ENCODE peak calls at places on chromosome 11, in four cellular contexts. Z is fibroblast of the aortic adventitia, T is pancreas, Q is GM12878. R is an unnamed sample.

GRCh38 chr11:99418927-99419707 is 398.4 kb downstream of the CNTN5 start:
- DNase-seq in Z (no peak), T (no peak), Q (no peak), R (no peak)

GRCh38 chr11:5004429-5005274 is 10.0 kb downstream of the OR51L1 start:
- DNase-seq in Z (peak; percentile 56), T (peak; percentile 27), Q (no peak), R (peak; percentile 12)

GRCh38 chr11:119676461-119677020 is 52.5 kb downstream of the NECTIN1 start:
- DNase-seq in Z (peak; percentile 40), T (no peak), Q (no peak), R (no peak)

GRCh38 chr11:131760191-131760951 is 390.0 kb downstream of the NTM start:
- DNase-seq in Z (peak; percentile 51), T (no peak), Q (no peak), R (no peak)

GRCh38 chr11:34204396-34205279 is 99.2 kb downstream of the NAT10 start:
- DNase-seq in Z (no peak), T (no peak), Q (no peak), R (no peak)

GRCh38 chr11:21704539-21704938 is 488.3 kb upstream of the ANO5 start:
- DNase-seq in Z (no peak), T (no peak), Q (no peak), R (no peak)

GRCh38 chr11:119101759-119102423 is at the start of gene DPAGT1:
- DNase-seq in Z (peak; percentile 99), T (peak; percentile 90), Q (peak; percentile 92), R (peak; percentile 92)

GRCh38 chr11:118194835-118195627 is 18.6 kb upstream of the SCN2B start:
- DNase-seq in Z (peak; percentile 94), T (peak; percentile 90), Q (no peak), R (no peak)

GRCh38 chr11:65713212-65713969 is 1.3 kb downstream of the KAT5 start:
- DNase-seq in Z (no peak), T (peak; percentile 76), Q (no peak), R (no peak)

GRCh38 chr11:46554205-46555162 is 39.3 kb downstream of the AMBRA1 start:
- DNase-seq in Z (peak; percentile 89), T (no peak), Q (no peak), R (no peak)

GRCh38 chr11:104700609-104701008 is 197.7 kb downstream of the CASP12 start:
- DNase-seq in Z (peak; percentile 61), T (no peak), Q (no peak), R (no peak)

GRCh38 chr11:96259053-96259837 is 83.8 kb downstream of the MAML2 start:
- DNase-seq in Z (peak; percentile 77), T (no peak), Q (no peak), R (no peak)

GRCh38 chr11:61095022-61095421 is 7.3 kb upstream of the CD5 start:
- DNase-seq in Z (no peak), T (no peak), Q (no peak), R (no peak)

GRCh38 chr11:76524919-76525318 is 80.1 kb downstream of the EMSY start:
- DNase-seq in Z (peak; percentile 91), T (no peak), Q (no peak), R (no peak)

GRCh38 chr11:77561257-77561656 is 28.5 kb upstream of the AQP11 start:
- DNase-seq in Z (no peak), T (no peak), Q (no peak), R (no peak)

GRCh38 chr11:34044664-34045485 is 6.7 kb upstream of the CAPRIN1 start:
- DNase-seq in Z (peak; percentile 89), T (no peak), Q (no peak), R (no peak)

GRCh38 chr11:66407651-66408050 is 13.2 kb upstream of the NPAS4 start:
- DNase-seq in Z (no peak), T (no peak), Q (no peak), R (no peak)

DNA sequence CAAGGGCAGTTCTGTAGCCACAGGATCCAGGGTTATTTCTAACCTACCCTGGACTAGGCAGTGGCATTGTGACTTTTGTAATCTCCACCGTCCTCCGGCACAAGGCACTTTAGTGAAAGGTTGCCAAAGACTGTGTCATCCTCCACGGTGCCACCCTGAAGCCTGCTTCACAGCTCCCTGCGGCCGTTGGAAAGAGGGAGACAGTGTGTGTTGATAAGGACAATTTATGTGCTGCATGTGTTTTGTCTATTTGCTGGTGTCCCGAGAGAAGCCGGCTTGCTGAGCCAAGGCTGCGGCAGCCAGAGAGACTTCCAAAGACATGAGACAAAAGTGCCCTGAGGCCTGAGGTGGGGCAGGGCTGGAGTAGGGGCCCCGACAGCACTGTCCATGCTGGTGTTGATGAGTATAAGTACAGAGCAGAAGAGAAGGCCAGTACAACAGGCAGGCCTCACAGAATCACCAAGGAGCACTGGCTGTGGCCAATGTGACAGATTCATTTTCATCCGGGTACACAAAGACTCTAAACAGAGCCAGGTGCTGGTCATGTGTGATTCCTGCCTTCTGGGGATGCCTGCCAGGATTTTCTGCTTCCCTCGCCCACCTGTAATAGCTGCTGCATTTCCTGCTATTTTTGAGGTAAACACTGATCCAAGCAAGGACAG is 40.8 kb downstream of the GALNT18 start:
- DNase-seq in Z (no peak), T (no peak), Q (no peak), R (no peak)
- TF ChIP-seq CTCF in Z (no peak), T (no peak), Q (no peak), R (no peak)

GRCh38 chr11:64290894-64291745 is at the start of gene KCNK4:
- DNase-seq in Z (no peak), T (peak; percentile 75), Q (no peak), R (no peak)
- H3K4me3 ChIP-seq in Z (peak within 1 kb of the TSS; percentile 40), T (no peak within 1 kb of the TSS), Q (no peak within 1 kb of the TSS), R (no peak within 1 kb of the TSS)

GRCh38 chr11:36155770-36156485 is 133.3 kb downstream of the COMMD9 start:
- DNase-seq in Z (peak; percentile 58), T (no peak), Q (no peak), R (no peak)

GRCh38 chr11:36156486-36157150 is 132.6 kb downstream of the COMMD9 start:
- DNase-seq in Z (peak; percentile 39), T (no peak), Q (no peak), R (no peak)

GRCh38 chr11:36155301-36155700 is 133.9 kb downstream of the COMMD9 start:
- DNase-seq in Z (no peak), T (no peak), Q (no peak), R (no peak)

GRCh38 chr11:36160115-36160514 is 129.1 kb downstream of the COMMD9 start:
- DNase-seq in Z (no peak), T (no peak), Q (no peak), R (no peak)

DNA sequence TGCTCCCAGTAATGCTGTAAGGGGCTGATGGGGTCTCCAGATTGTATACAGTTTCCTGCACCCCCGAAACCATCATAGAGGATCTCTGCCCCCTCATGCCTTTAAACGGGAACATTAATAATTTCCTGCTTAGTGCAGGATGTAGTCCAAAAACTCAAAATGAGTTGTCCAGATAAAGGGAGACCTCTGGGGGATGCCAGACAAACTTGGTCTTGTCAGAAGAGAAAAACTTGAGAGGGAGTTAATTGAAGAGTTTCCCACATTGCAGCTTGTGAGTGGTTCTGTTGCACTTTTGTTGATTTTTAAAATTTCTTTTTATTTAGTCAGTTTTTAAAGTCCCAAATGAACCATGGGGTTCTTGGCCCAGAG is 132.1 kb downstream of the COMMD9 start:
- DNase-seq in Z (peak; percentile 62), T (no peak), Q (no peak), R (no peak)
- TF ChIP-seq CTCF in Z (peak; percentile 10), T (no peak), Q (no peak), R (no peak)

GRCh38 chr11:75398906-75399305 is 412 bp upstream of the RPS3 start:
- DNase-seq in Z (no peak), T (no peak), Q (no peak), R (no peak)
- H3K4me3 ChIP-seq in Z (no peak overlapping the region), T (no peak overlapping the region), Q (no peak overlapping the region), R (no peak overlapping the region)

GRCh38 chr11:17719940-17720795 is 797 bp downstream of the MYOD1 start:
- DNase-seq in Z (no peak), T (peak; percentile 55), Q (no peak), R (no peak)
- TF ChIP-seq CTCF in Z (no peak), T (no peak), Q (no peak), R (peak; percentile 16)

GRCh38 chr11:47593492-47593933 is 698 bp downstream of the C1QTNF4 start:
- DNase-seq in Z (no peak), T (no peak), Q (no peak), R (no peak)

GRCh38 chr11:47595029-47595428 is 818 bp upstream of the C1QTNF4 start:
- DNase-seq in Z (no peak), T (no peak), Q (no peak), R (no peak)

GRCh38 chr11:47595967-47596366 is 1.8 kb upstream of the C1QTNF4 start:
- DNase-seq in Z (no peak), T (no peak), Q (no peak), R (no peak)

GRCh38 chr11:47592970-47593369 is 1.2 kb downstream of the C1QTNF4 start:
- DNase-seq in Z (no peak), T (no peak), Q (no peak), R (no peak)

DNA sequence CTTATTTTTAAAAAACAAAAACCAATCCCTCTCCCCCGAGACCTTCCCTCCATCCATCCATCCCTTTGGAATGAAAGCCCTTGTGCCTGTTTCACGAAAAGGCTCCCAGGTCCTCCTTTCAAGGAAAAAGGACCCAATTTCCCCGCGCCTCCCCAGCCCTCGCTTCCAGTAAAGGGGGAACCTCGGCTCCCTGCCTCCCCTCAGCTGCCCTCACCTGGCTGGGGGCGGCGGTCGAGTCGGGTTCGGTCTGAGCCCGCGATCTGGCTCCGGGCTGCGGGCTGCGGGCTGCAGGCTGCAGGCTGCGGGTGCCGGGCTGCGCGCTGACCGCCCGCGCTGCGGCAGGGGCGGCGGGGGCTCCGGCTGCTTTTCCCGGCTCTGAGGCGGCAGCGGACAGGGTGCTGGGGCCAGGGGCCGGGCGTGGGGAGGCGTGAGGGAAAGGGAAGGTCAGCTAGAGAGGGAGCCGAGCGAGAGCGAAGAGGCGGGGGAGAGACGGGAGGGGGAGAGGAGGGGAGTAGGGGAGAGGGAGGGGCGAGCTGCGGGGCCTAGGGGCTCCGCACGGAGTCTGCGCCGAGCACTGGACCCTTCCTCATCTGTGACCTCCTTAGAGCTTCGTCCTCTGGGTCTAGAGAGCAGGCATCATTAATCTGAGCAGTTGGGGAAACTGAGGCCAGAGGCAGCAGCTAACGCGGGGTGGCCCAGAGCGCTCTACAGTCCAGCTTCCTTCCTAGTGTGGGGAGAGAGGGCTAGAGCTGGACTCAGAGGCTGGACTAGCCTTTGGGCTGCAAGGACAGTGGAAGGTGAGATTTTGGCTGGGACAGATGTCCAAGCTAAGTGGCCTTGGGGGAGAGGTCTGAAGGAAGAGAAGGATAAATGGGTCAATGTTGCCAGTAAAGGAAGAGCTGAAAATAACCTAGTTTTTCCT is at the start of gene C1QTNF4:
- DNase-seq in Z (no peak), T (no peak), Q (no peak), R (no peak)
- H3K4me3 ChIP-seq in Z (peak within 1 kb of the TSS; percentile 42), T (no peak within 1 kb of the TSS), Q (no peak within 1 kb of the TSS), R (no peak within 1 kb of the TSS)

GRCh38 chr11:2393941-2394817 is 6.4 kb upstream of the TSSC4 start:
- DNase-seq in Z (no peak), T (peak; percentile 48), Q (no peak), R (no peak)
- TF ChIP-seq CTCF in Z (no peak), T (no peak), Q (no peak), R (peak; percentile 18)

R was measured in GM12864.